ENCODE peak calls at places on chromosomes 2 and 18, in seven cellular contexts. One of them, this sample, is unnamed.

GRCh38 chr2:187553908-187554703 is at the start of gene TFPI:
- DNase-seq in transverse colon: no peak
- DNase-seq in colonic mucosa: peak
- DNase-seq in body of pancreas: no peak
- DNase-seq in esophagus squamous epithelium: no peak
- DNase-seq in heart right ventricle: no peak
- DNase-seq in lower lobe of right lung: no peak
- DNase-seq in this sample: peak

GRCh38 chr2:85748948-85749875 is 4.6 kb upstream of the ATOH8 start:
- DNase-seq in esophagus squamous epithelium: no peak
- DNase-seq in transverse colon: no peak
- DNase-seq in heart right ventricle: no peak
- DNase-seq in body of pancreas: no peak
- DNase-seq in colonic mucosa: no peak
- DNase-seq in lower lobe of right lung: no peak
- DNase-seq in this sample: no peak

GRCh38 chr2:84894131-84894586 is 11.3 kb upstream of the TMSB10 start:
- DNase-seq in transverse colon: no peak
- DNase-seq in body of pancreas: no peak
- DNase-seq in colonic mucosa: no peak
- DNase-seq in lower lobe of right lung: no peak
- DNase-seq in esophagus squamous epithelium: no peak
- DNase-seq in heart right ventricle: no peak
- DNase-seq in this sample: no peak

GRCh38 chr2:16250886-16251285 is 310.5 kb downstream of the MYCN start:
- DNase-seq in transverse colon: no peak
- DNase-seq in body of pancreas: no peak
- DNase-seq in lower lobe of right lung: no peak
- DNase-seq in esophagus squamous epithelium: no peak
- DNase-seq in heart right ventricle: no peak
- DNase-seq in colonic mucosa: no peak
- DNase-seq in this sample: no peak

GRCh38 chr2:181848356-181848876 is 43.1 kb upstream of the ITPRID2 start:
- DNase-seq in esophagus squamous epithelium: no peak
- DNase-seq in lower lobe of right lung: no peak
- DNase-seq in transverse colon: no peak
- DNase-seq in colonic mucosa: no peak
- DNase-seq in heart right ventricle: no peak
- DNase-seq in body of pancreas: no peak
- DNase-seq in this sample: peak

GRCh38 chr2:217964255-217964654 is 38.5 kb downstream of the TNS1 start:
- DNase-seq in colonic mucosa: no peak
- DNase-seq in lower lobe of right lung: no peak
- DNase-seq in body of pancreas: peak
- DNase-seq in esophagus squamous epithelium: no peak
- DNase-seq in heart right ventricle: no peak
- DNase-seq in transverse colon: no peak
- DNase-seq in this sample: no peak

GRCh38 chr2:230974096-230974913 is 21.6 kb upstream of the SPATA3 start:
- DNase-seq in esophagus squamous epithelium: no peak
- DNase-seq in transverse colon: peak
- DNase-seq in body of pancreas: no peak
- DNase-seq in heart right ventricle: no peak
- DNase-seq in lower lobe of right lung: no peak
- DNase-seq in colonic mucosa: no peak
- DNase-seq in this sample: peak

GRCh38 chr2:147623328-147623727 is 221.5 kb upstream of the ACVR2A start:
- DNase-seq in heart right ventricle: no peak
- DNase-seq in body of pancreas: no peak
- DNase-seq in esophagus squamous epithelium: no peak
- DNase-seq in transverse colon: no peak
- DNase-seq in lower lobe of right lung: no peak
- DNase-seq in colonic mucosa: no peak
- DNase-seq in this sample: no peak

GRCh38 chr2:120342451-120342850 is 3.5 kb upstream of the INHBB start:
- DNase-seq in lower lobe of right lung: no peak
- DNase-seq in body of pancreas: no peak
- DNase-seq in colonic mucosa: no peak
- DNase-seq in esophagus squamous epithelium: no peak
- DNase-seq in heart right ventricle: no peak
- DNase-seq in transverse colon: no peak
- DNase-seq in this sample: no peak

GRCh38 chr2:45905643-45905969 is 254.1 kb downstream of the PRKCE start:
- DNase-seq in body of pancreas: no peak
- DNase-seq in lower lobe of right lung: no peak
- DNase-seq in colonic mucosa: no peak
- DNase-seq in heart right ventricle: no peak
- DNase-seq in transverse colon: no peak
- DNase-seq in esophagus squamous epithelium: no peak
- DNase-seq in this sample: no peak

GRCh38 chr2:61536086-61536722 is 2.0 kb downstream of the XPO1 start:
- DNase-seq in body of pancreas: no peak
- DNase-seq in heart right ventricle: peak
- DNase-seq in transverse colon: no peak
- DNase-seq in lower lobe of right lung: no peak
- DNase-seq in esophagus squamous epithelium: no peak
- DNase-seq in colonic mucosa: no peak
- DNase-seq in this sample: peak

GRCh38 chr2:61537590-61538178 is 472 bp downstream of the XPO1 start:
- DNase-seq in lower lobe of right lung: no peak
- DNase-seq in transverse colon: no peak
- DNase-seq in esophagus squamous epithelium: peak
- DNase-seq in heart right ventricle: peak
- DNase-seq in body of pancreas: no peak
- DNase-seq in colonic mucosa: peak
- DNase-seq in this sample: no peak

GRCh38 chr2:61535449-61535848 is 2.7 kb downstream of the XPO1 start:
- DNase-seq in esophagus squamous epithelium: no peak
- DNase-seq in transverse colon: no peak
- DNase-seq in heart right ventricle: no peak
- DNase-seq in lower lobe of right lung: no peak
- DNase-seq in colonic mucosa: no peak
- DNase-seq in body of pancreas: no peak
- DNase-seq in this sample: peak

GRCh38 chr2:61536723-61537581 is 1.2 kb downstream of the XPO1 start:
- DNase-seq in colonic mucosa: peak
- DNase-seq in heart right ventricle: peak
- DNase-seq in transverse colon: peak
- DNase-seq in esophagus squamous epithelium: peak
- DNase-seq in lower lobe of right lung: peak
- DNase-seq in body of pancreas: peak
- DNase-seq in this sample: peak

GRCh38 chr2:61534926-61535325 is 3.2 kb downstream of the XPO1 start:
- DNase-seq in heart right ventricle: no peak
- DNase-seq in colonic mucosa: no peak
- DNase-seq in body of pancreas: no peak
- DNase-seq in transverse colon: no peak
- DNase-seq in esophagus squamous epithelium: no peak
- DNase-seq in lower lobe of right lung: no peak
- DNase-seq in this sample: no peak
- H3K4me3 ChIP-seq in heart right ventricle: no peak
- H3K4me3 ChIP-seq in colonic mucosa: no peak
- H3K4me3 ChIP-seq in body of pancreas: no peak
- H3K4me3 ChIP-seq in transverse colon: peak
- H3K4me3 ChIP-seq in esophagus squamous epithelium: peak
- H3K4me3 ChIP-seq in lower lobe of right lung: peak
- H3K4me3 ChIP-seq in this sample: peak

GRCh38 chr2:21395366-21395765 is 271.6 kb downstream of the TDRD15 start:
- DNase-seq in body of pancreas: no peak
- DNase-seq in heart right ventricle: no peak
- DNase-seq in lower lobe of right lung: no peak
- DNase-seq in colonic mucosa: no peak
- DNase-seq in esophagus squamous epithelium: no peak
- DNase-seq in transverse colon: no peak
- DNase-seq in this sample: no peak
- TF ChIP-seq CTCF in body of pancreas: no peak
- TF ChIP-seq CTCF in heart right ventricle: no peak
- TF ChIP-seq CTCF in lower lobe of right lung: no peak
- TF ChIP-seq CTCF in colonic mucosa: peak
- TF ChIP-seq CTCF in esophagus squamous epithelium: no peak
- TF ChIP-seq CTCF in transverse colon: no peak
- TF ChIP-seq CTCF in this sample: no peak

DNA sequence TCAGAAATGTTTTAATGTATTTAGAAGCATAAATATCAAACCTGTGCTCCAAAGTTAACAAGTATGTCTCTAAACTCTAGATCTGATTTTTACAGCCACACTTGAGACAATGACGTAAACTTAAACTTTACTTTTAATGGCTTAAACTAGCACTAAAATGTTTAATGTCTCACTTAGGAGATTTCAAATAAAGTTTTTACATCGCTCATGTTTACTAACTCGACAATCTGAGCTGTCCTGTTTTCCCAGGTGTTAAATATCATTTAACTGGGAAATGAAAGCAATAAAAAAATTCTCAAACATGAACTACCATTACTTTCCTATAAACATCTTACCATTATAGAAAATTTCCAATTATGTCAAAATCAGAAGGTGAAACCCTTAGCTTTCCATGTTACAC is 70.2 kb upstream of the FAM124B start:
- DNase-seq in esophagus squamous epithelium: no peak
- DNase-seq in body of pancreas: no peak
- DNase-seq in heart right ventricle: no peak
- DNase-seq in transverse colon: no peak
- DNase-seq in lower lobe of right lung: no peak
- DNase-seq in colonic mucosa: no peak
- DNase-seq in this sample: no peak
- H3K4me3 ChIP-seq in esophagus squamous epithelium: no peak
- H3K4me3 ChIP-seq in body of pancreas: no peak
- H3K4me3 ChIP-seq in heart right ventricle: no peak
- H3K4me3 ChIP-seq in transverse colon: no peak
- H3K4me3 ChIP-seq in lower lobe of right lung: no peak
- H3K4me3 ChIP-seq in colonic mucosa: no peak
- H3K4me3 ChIP-seq in this sample: no peak

GRCh38 chr2:15200581-15200980 is 360.6 kb downstream of the NBAS start:
- DNase-seq in body of pancreas: no peak
- DNase-seq in transverse colon: no peak
- DNase-seq in heart right ventricle: no peak
- DNase-seq in esophagus squamous epithelium: no peak
- DNase-seq in lower lobe of right lung: no peak
- DNase-seq in colonic mucosa: no peak
- DNase-seq in this sample: no peak
- TF ChIP-seq CTCF in body of pancreas: no peak
- TF ChIP-seq CTCF in transverse colon: no peak
- TF ChIP-seq CTCF in heart right ventricle: no peak
- TF ChIP-seq CTCF in esophagus squamous epithelium: no peak
- TF ChIP-seq CTCF in lower lobe of right lung: no peak
- TF ChIP-seq CTCF in colonic mucosa: no peak
- TF ChIP-seq CTCF in this sample: no peak

DNA sequence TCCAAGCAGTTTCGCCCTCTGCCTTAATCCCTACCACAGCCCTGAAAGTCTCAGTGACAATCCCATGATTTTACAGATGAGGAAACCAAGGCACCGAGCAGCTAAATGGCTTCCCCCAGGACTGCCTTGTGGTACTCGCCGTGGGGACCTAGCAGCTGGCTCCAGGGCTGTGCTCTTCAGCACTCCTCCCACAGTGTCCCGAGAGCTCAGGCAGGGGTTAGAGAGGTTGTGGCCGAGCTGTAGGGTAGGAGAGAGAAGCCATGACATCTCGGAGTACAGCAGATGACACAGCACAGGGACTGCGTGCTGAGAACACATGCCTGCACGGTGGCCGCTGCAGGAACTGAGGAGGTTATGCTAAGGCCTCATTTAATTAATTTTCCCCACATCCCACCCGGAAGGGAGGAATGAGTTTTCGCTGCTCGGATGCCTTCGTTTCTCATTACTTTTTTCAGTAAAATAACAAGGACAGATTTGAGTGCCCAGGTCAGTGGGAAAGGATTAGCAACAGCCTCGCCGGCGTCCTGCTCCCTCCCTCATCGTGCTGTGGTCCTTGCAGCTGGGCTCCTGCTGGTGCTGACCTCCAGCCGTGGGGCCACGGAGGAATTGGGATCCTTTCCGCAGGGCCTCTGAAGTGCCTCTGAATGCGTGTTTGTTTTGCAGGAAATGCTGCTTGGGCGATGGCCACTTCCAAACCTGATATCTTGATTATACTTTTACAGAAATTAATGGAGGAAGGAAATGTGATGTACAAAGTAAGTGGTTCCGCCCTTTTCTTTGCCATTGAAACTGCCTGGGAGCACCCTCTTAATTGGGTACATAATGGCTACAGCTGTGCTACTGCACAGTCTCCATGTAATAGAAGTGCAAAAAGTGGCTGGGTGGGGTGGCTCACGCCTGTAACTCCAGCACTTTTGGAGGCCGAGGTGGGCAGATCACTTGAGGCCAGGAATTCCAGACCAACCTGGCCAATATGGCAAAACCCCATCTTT is 61.2 kb downstream of the WDSUB1 start:
- DNase-seq in lower lobe of right lung: no peak
- DNase-seq in esophagus squamous epithelium: no peak
- DNase-seq in heart right ventricle: peak
- DNase-seq in transverse colon: no peak
- DNase-seq in body of pancreas: no peak
- DNase-seq in colonic mucosa: no peak
- DNase-seq in this sample: no peak
- H3K4me3 ChIP-seq in lower lobe of right lung: no peak
- H3K4me3 ChIP-seq in esophagus squamous epithelium: no peak
- H3K4me3 ChIP-seq in heart right ventricle: no peak
- H3K4me3 ChIP-seq in transverse colon: no peak
- H3K4me3 ChIP-seq in body of pancreas: no peak
- H3K4me3 ChIP-seq in colonic mucosa: no peak
- H3K4me3 ChIP-seq in this sample: no peak

GRCh38 chr2:146412625-146413024 is 1432.2 kb upstream of the ACVR2A start:
- DNase-seq in colonic mucosa: no peak
- DNase-seq in heart right ventricle: no peak
- DNase-seq in lower lobe of right lung: no peak
- DNase-seq in transverse colon: no peak
- DNase-seq in body of pancreas: no peak
- DNase-seq in esophagus squamous epithelium: no peak
- DNase-seq in this sample: no peak
- TF ChIP-seq CTCF in colonic mucosa: no peak
- TF ChIP-seq CTCF in heart right ventricle: no peak
- TF ChIP-seq CTCF in lower lobe of right lung: no peak
- TF ChIP-seq CTCF in transverse colon: no peak
- TF ChIP-seq CTCF in body of pancreas: no peak
- TF ChIP-seq CTCF in esophagus squamous epithelium: no peak
- TF ChIP-seq CTCF in this sample: no peak

DNA sequence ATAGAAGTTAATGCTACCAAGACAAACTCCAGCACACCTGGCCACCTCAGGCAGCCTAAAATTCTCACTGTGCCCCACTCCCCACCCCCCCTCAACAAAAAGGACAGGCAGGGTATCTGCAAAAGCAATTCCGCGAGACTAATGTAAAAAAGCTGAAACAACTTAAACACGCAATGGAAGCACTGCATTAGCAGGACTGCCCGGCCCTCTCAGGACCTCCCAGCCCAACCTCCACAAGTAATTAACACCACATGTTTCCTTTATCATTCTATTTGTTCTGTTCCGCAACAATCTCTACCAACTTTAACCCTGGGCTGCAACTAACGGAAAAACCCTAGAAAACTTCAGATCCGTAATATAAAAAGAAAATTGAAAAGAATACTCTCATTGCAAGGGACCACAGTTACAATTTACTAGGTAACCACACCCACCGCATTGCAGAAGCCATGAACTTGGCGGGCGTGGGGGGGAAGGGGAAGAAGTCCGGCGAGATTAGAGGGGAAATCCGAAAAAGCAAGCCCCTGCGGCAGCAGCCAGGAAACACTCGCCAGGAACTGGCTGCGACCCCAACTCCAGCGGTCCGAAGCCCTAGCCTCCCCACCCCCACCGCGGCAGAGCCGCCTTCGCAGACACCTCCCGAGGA is 1.3 kb downstream of the EPB41L3 start:
- DNase-seq in lower lobe of right lung: peak
- DNase-seq in esophagus squamous epithelium: no peak
- DNase-seq in colonic mucosa: peak
- DNase-seq in transverse colon: peak
- DNase-seq in body of pancreas: no peak
- DNase-seq in heart right ventricle: peak
- DNase-seq in this sample: peak
- H3K4me3 ChIP-seq in lower lobe of right lung: peak
- H3K4me3 ChIP-seq in esophagus squamous epithelium: peak
- H3K4me3 ChIP-seq in colonic mucosa: peak
- H3K4me3 ChIP-seq in transverse colon: peak
- H3K4me3 ChIP-seq in body of pancreas: peak
- H3K4me3 ChIP-seq in heart right ventricle: peak
- H3K4me3 ChIP-seq in this sample: peak

This sample was measured in fibroblast of mammary gland.